ENCODE peak calls at places on chromosomes 13 and 19, in six cellular contexts. One of them, this sample, is unnamed.

GRCh38 chr13:103517066-103517767 is 451.0 kb upstream of the SLC10A2 start:
- DNase-seq in HEK293T: no peak
- DNase-seq in NCI-H1105 treated with DMSO at 0.1 percent for 48 hours: no peak
- DNase-seq in amniotic stem cell: no peak
- DNase-seq in Peyer's patch: no peak
- DNase-seq in HFFc6: no peak
- DNase-seq in this sample: peak

GRCh38 chr19:31232220-31232619 is 117.0 kb downstream of the TSHZ3 start:
- DNase-seq in HFFc6: no peak
- DNase-seq in NCI-H1105 treated with DMSO at 0.1 percent for 48 hours: no peak
- DNase-seq in Peyer's patch: no peak
- DNase-seq in HEK293T: no peak
- DNase-seq in amniotic stem cell: no peak
- DNase-seq in this sample: no peak

GRCh38 chr13:63954683-63955082 is 2539.0 kb upstream of the PCDH20 start:
- DNase-seq in HEK293T: no peak
- DNase-seq in HFFc6: no peak
- DNase-seq in NCI-H1105 treated with DMSO at 0.1 percent for 48 hours: no peak
- DNase-seq in Peyer's patch: no peak
- DNase-seq in amniotic stem cell: no peak
- DNase-seq in this sample: no peak

GRCh38 chr13:106381083-106381482 is 154.4 kb downstream of the EFNB2 start:
- DNase-seq in NCI-H1105 treated with DMSO at 0.1 percent for 48 hours: no peak
- DNase-seq in HFFc6: no peak
- DNase-seq in HEK293T: no peak
- DNase-seq in amniotic stem cell: no peak
- DNase-seq in Peyer's patch: no peak
- DNase-seq in this sample: no peak

GRCh38 chr13:82654851-82655517 is 1227.3 kb downstream of the SLITRK1 start:
- DNase-seq in amniotic stem cell: peak
- DNase-seq in Peyer's patch: peak
- DNase-seq in HFFc6: peak
- DNase-seq in NCI-H1105 treated with DMSO at 0.1 percent for 48 hours: no peak
- DNase-seq in HEK293T: no peak
- DNase-seq in this sample: no peak

GRCh38 chr19:13579388-13580060 is 73.2 kb upstream of the CACNA1A start:
- DNase-seq in HEK293T: no peak
- DNase-seq in HFFc6: peak
- DNase-seq in Peyer's patch: no peak
- DNase-seq in NCI-H1105 treated with DMSO at 0.1 percent for 48 hours: no peak
- DNase-seq in amniotic stem cell: no peak
- DNase-seq in this sample: no peak

GRCh38 chr13:106507560-106508274 is 27.7 kb downstream of the EFNB2 start:
- DNase-seq in amniotic stem cell: no peak
- DNase-seq in HEK293T: no peak
- DNase-seq in Peyer's patch: no peak
- DNase-seq in HFFc6: peak
- DNase-seq in NCI-H1105 treated with DMSO at 0.1 percent for 48 hours: no peak
- DNase-seq in this sample: no peak

GRCh38 chr13:93903909-93904308 is 575.6 kb downstream of the DCT start:
- DNase-seq in NCI-H1105 treated with DMSO at 0.1 percent for 48 hours: no peak
- DNase-seq in HEK293T: no peak
- DNase-seq in Peyer's patch: no peak
- DNase-seq in amniotic stem cell: no peak
- DNase-seq in HFFc6: no peak
- DNase-seq in this sample: no peak

GRCh38 chr13:100542546-100543156 is 45.9 kb downstream of the GGACT start:
- DNase-seq in HEK293T: peak
- DNase-seq in amniotic stem cell: no peak
- DNase-seq in Peyer's patch: peak
- DNase-seq in NCI-H1105 treated with DMSO at 0.1 percent for 48 hours: peak
- DNase-seq in HFFc6: peak
- DNase-seq in this sample: peak

GRCh38 chr13:26247608-26248007 is 6.3 kb upstream of the CDK8 start:
- DNase-seq in HFFc6: no peak
- DNase-seq in NCI-H1105 treated with DMSO at 0.1 percent for 48 hours: no peak
- DNase-seq in Peyer's patch: no peak
- DNase-seq in amniotic stem cell: no peak
- DNase-seq in HEK293T: no peak
- DNase-seq in this sample: no peak

GRCh38 chr19:21047712-21048111 is 27.3 kb downstream of the ZNF430 start:
- DNase-seq in HEK293T: no peak
- DNase-seq in HFFc6: no peak
- DNase-seq in NCI-H1105 treated with DMSO at 0.1 percent for 48 hours: no peak
- DNase-seq in Peyer's patch: no peak
- DNase-seq in amniotic stem cell: no peak
- DNase-seq in this sample: no peak

GRCh38 chr19:2405256-2405655 is 22.1 kb downstream of the TIMM13 start:
- DNase-seq in HFFc6: no peak
- DNase-seq in Peyer's patch: no peak
- DNase-seq in amniotic stem cell: no peak
- DNase-seq in NCI-H1105 treated with DMSO at 0.1 percent for 48 hours: no peak
- DNase-seq in HEK293T: no peak
- DNase-seq in this sample: no peak

GRCh38 chr19:16070366-16070990 is 5.8 kb upstream of the TPM4 start:
- DNase-seq in HFFc6: no peak
- DNase-seq in Peyer's patch: peak
- DNase-seq in NCI-H1105 treated with DMSO at 0.1 percent for 48 hours: no peak
- DNase-seq in HEK293T: no peak
- DNase-seq in amniotic stem cell: no peak
- DNase-seq in this sample: no peak

GRCh38 chr19:13055213-13056051 is 47.2 kb downstream of the LYL1 start:
- DNase-seq in amniotic stem cell: peak
- DNase-seq in HFFc6: peak
- DNase-seq in HEK293T: no peak
- DNase-seq in Peyer's patch: no peak
- DNase-seq in NCI-H1105 treated with DMSO at 0.1 percent for 48 hours: no peak
- DNase-seq in this sample: peak

GRCh38 chr19:7868671-7869452 is 5.3 kb downstream of the PRR36 start:
- DNase-seq in Peyer's patch: peak
- DNase-seq in HEK293T: peak
- DNase-seq in amniotic stem cell: peak
- DNase-seq in HFFc6: peak
- DNase-seq in NCI-H1105 treated with DMSO at 0.1 percent for 48 hours: peak
- DNase-seq in this sample: no peak

GRCh38 chr13:46267166-46267565 is 55.4 kb downstream of the LRRC63 start:
- DNase-seq in NCI-H1105 treated with DMSO at 0.1 percent for 48 hours: no peak
- DNase-seq in Peyer's patch: no peak
- DNase-seq in HEK293T: no peak
- DNase-seq in HFFc6: no peak
- DNase-seq in amniotic stem cell: no peak
- DNase-seq in this sample: no peak

GRCh38 chr13:114146173-114146572 is 13.8 kb upstream of the RASA3 start:
- DNase-seq in HEK293T: no peak
- DNase-seq in NCI-H1105 treated with DMSO at 0.1 percent for 48 hours: no peak
- DNase-seq in amniotic stem cell: no peak
- DNase-seq in Peyer's patch: no peak
- DNase-seq in HFFc6: no peak
- DNase-seq in this sample: no peak

GRCh38 chr19:1274081-1274851 is 1.1 kb upstream of the FAM174C start:
- DNase-seq in amniotic stem cell: no peak
- DNase-seq in HEK293T: no peak
- DNase-seq in Peyer's patch: no peak
- DNase-seq in NCI-H1105 treated with DMSO at 0.1 percent for 48 hours: no peak
- DNase-seq in HFFc6: no peak
- DNase-seq in this sample: no peak

GRCh38 chr13:99436013-99436412 is 65.3 kb upstream of the TM9SF2 start:
- DNase-seq in NCI-H1105 treated with DMSO at 0.1 percent for 48 hours: no peak
- DNase-seq in HEK293T: no peak
- DNase-seq in HFFc6: no peak
- DNase-seq in Peyer's patch: no peak
- DNase-seq in amniotic stem cell: no peak
- DNase-seq in this sample: no peak

GRCh38 chr19:50465000-50465399 is 11.3 kb upstream of the EMC10 start:
- DNase-seq in NCI-H1105 treated with DMSO at 0.1 percent for 48 hours: no peak
- DNase-seq in HFFc6: no peak
- DNase-seq in HEK293T: no peak
- DNase-seq in Peyer's patch: no peak
- DNase-seq in amniotic stem cell: no peak
- DNase-seq in this sample: no peak

GRCh38 chr13:32376642-32377418 is 51.1 kb downstream of the N4BP2L1 start:
- DNase-seq in Peyer's patch: no peak
- DNase-seq in HEK293T: no peak
- DNase-seq in amniotic stem cell: no peak
- DNase-seq in NCI-H1105 treated with DMSO at 0.1 percent for 48 hours: no peak
- DNase-seq in HFFc6: no peak
- DNase-seq in this sample: no peak

GRCh38 chr19:399370-399769 is 9.6 kb downstream of the C2CD4C start:
- DNase-seq in amniotic stem cell: no peak
- DNase-seq in NCI-H1105 treated with DMSO at 0.1 percent for 48 hours: no peak
- DNase-seq in HEK293T: no peak
- DNase-seq in Peyer's patch: no peak
- DNase-seq in HFFc6: no peak
- DNase-seq in this sample: no peak

GRCh38 chr13:108609353-108609752 is 20.1 kb upstream of the MYO16 start:
- DNase-seq in NCI-H1105 treated with DMSO at 0.1 percent for 48 hours: peak
- DNase-seq in Peyer's patch: no peak
- DNase-seq in HFFc6: no peak
- DNase-seq in amniotic stem cell: peak
- DNase-seq in HEK293T: peak
- DNase-seq in this sample: no peak

GRCh38 chr19:40604647-40605200 is 3.6 kb downstream of the LTBP4 start:
- DNase-seq in HEK293T: no peak
- DNase-seq in HFFc6: no peak
- DNase-seq in NCI-H1105 treated with DMSO at 0.1 percent for 48 hours: no peak
- DNase-seq in amniotic stem cell: no peak
- DNase-seq in Peyer's patch: peak
- DNase-seq in this sample: no peak

GRCh38 chr19:3345850-3346460 is 20.4 kb upstream of the NFIC start:
- DNase-seq in amniotic stem cell: no peak
- DNase-seq in HEK293T: no peak
- DNase-seq in HFFc6: no peak
- DNase-seq in NCI-H1105 treated with DMSO at 0.1 percent for 48 hours: no peak
- DNase-seq in Peyer's patch: no peak
- DNase-seq in this sample: no peak

GRCh38 chr19:46634045-46634655 is 1.9 kb downstream of the GNG8 start:
- DNase-seq in NCI-H1105 treated with DMSO at 0.1 percent for 48 hours: peak
- DNase-seq in Peyer's patch: peak
- DNase-seq in HFFc6: peak
- DNase-seq in HEK293T: peak
- DNase-seq in amniotic stem cell: no peak
- DNase-seq in this sample: peak

GRCh38 chr19:34577531-34578101 is 96.1 kb downstream of the WTIP start:
- DNase-seq in Peyer's patch: no peak
- DNase-seq in NCI-H1105 treated with DMSO at 0.1 percent for 48 hours: no peak
- DNase-seq in HEK293T: no peak
- DNase-seq in amniotic stem cell: no peak
- DNase-seq in HFFc6: no peak
- DNase-seq in this sample: no peak

GRCh38 chr13:79405501-79405830 is 589 bp downstream of the RBM26 start:
- DNase-seq in HFFc6: no peak
- DNase-seq in Peyer's patch: no peak
- DNase-seq in HEK293T: no peak
- DNase-seq in amniotic stem cell: no peak
- DNase-seq in NCI-H1105 treated with DMSO at 0.1 percent for 48 hours: no peak
- DNase-seq in this sample: no peak

GRCh38 chr19:1284979-1285736 is 515 bp upstream of the EFNA2 start:
- DNase-seq in amniotic stem cell: no peak
- DNase-seq in HEK293T: no peak
- DNase-seq in HFFc6: no peak
- DNase-seq in NCI-H1105 treated with DMSO at 0.1 percent for 48 hours: no peak
- DNase-seq in Peyer's patch: no peak
- DNase-seq in this sample: no peak

GRCh38 chr19:55355213-55355821 is 798 bp upstream of the COX6B2 start:
- DNase-seq in Peyer's patch: no peak
- DNase-seq in HEK293T: no peak
- DNase-seq in HFFc6: no peak
- DNase-seq in amniotic stem cell: no peak
- DNase-seq in NCI-H1105 treated with DMSO at 0.1 percent for 48 hours: no peak
- DNase-seq in this sample: no peak

GRCh38 chr19:34306213-34306661 is 51.9 kb downstream of the GARRE1 start:
- DNase-seq in amniotic stem cell: no peak
- DNase-seq in NCI-H1105 treated with DMSO at 0.1 percent for 48 hours: no peak
- DNase-seq in HEK293T: no peak
- DNase-seq in Peyer's patch: peak
- DNase-seq in HFFc6: no peak
- DNase-seq in this sample: no peak

GRCh38 chr13:30464496-30465351 is 1.0 kb downstream of the HMGB1 start:
- DNase-seq in Peyer's patch: peak
- DNase-seq in NCI-H1105 treated with DMSO at 0.1 percent for 48 hours: peak
- DNase-seq in HFFc6: peak
- DNase-seq in amniotic stem cell: peak
- DNase-seq in HEK293T: peak
- DNase-seq in this sample: peak

GRCh38 chr13:110070511-110071120 is 236.3 kb downstream of the COL4A1 start:
- DNase-seq in Peyer's patch: no peak
- DNase-seq in amniotic stem cell: no peak
- DNase-seq in HFFc6: peak
- DNase-seq in HEK293T: no peak
- DNase-seq in NCI-H1105 treated with DMSO at 0.1 percent for 48 hours: no peak
- DNase-seq in this sample: no peak